ENCODE peak calls at places on chromosomes 16 and 17, in ten cellular contexts. J is CD8-positive, alpha-beta T cell; N is WTC11; M is neural crest cell; Y is AG04449; A is CD4-positive, alpha-beta T cell; E is transverse colon; F is right atrium auricular region; L is GM12878; G is HCT116. S is an unnamed sample.
A peak's percentile ranks its signal among the peaks of the same experiment; 100 is the strongest.

GRCh38 chr17:41835800-41836549 is at the start of gene NT5C3B:
- DNase-seq in J (peak; percentile 50), N (peak; percentile 60), M (peak; percentile 56), Y (no peak), A (peak; percentile 33), E (peak; percentile 66), F (no peak), L (no peak), G (peak; percentile 7), S (peak; percentile 77)

GRCh38 chr17:77456271-77456950 is 315.6 kb downstream of the SEC14L1 start:
- DNase-seq in J (no peak), N (no peak), M (no peak), Y (no peak), A (no peak), E (peak; percentile 45), F (no peak), L (no peak), G (no peak), S (no peak)

GRCh38 chr17:55330344-55330933 is 65.7 kb downstream of the HLF start:
- DNase-seq in J (no peak), N (no peak), M (no peak), Y (no peak), A (no peak), E (no peak), F (no peak), L (no peak), G (no peak), S (peak; percentile 6)

GRCh38 chr17:76585048-76585648 is 512 bp downstream of the ST6GALNAC2 start:
- DNase-seq in J (no peak), N (peak; percentile 35), M (no peak), Y (no peak), A (no peak), E (peak; percentile 43), F (no peak), L (no peak), G (no peak), S (peak; percentile 39)

GRCh38 chr16:8859913-8860881 is 8.6 kb downstream of the CARHSP1 start:
- DNase-seq in J (no peak), N (no peak), M (no peak), Y (no peak), A (no peak), E (peak; percentile 43), F (peak; percentile 84), L (no peak), G (no peak), S (peak; percentile 57)

GRCh38 chr16:68752602-68753001 is 15.5 kb downstream of the CDH1 start:
- DNase-seq in J (no peak), N (no peak), M (no peak), Y (no peak), A (no peak), E (peak; percentile 59), F (no peak), L (no peak), G (no peak), S (no peak)

GRCh38 chr16:50266337-50267091 is at the start of gene ADCY7:
- DNase-seq in J (peak; percentile 80), N (peak; percentile 45), M (no peak), Y (peak; percentile 42), A (peak; percentile 80), E (peak; percentile 85), F (peak; percentile 79), L (no peak), G (peak; percentile 26), S (peak; percentile 86)

GRCh38 chr17:50562266-50563094 is 2.0 kb downstream of the CACNA1G start:
- DNase-seq in J (no peak), N (peak; percentile 40), M (no peak), Y (no peak), A (no peak), E (no peak), F (no peak), L (no peak), G (no peak), S (no peak)

GRCh38 chr16:369275-369865 is 968 bp downstream of the MRPL28 start:
- DNase-seq in J (no peak), N (no peak), M (no peak), Y (no peak), A (no peak), E (no peak), F (no peak), L (no peak), G (no peak), S (no peak)

GRCh38 chr17:45648642-45649041 is 135.5 kb upstream of the CRHR1 start:
- DNase-seq in J (no peak), N (peak; percentile 80), M (no peak), Y (no peak), A (no peak), E (no peak), F (no peak), L (no peak), G (no peak), S (peak; percentile 21)

GRCh38 chr17:74842599-74843351 is 16.9 kb downstream of the GRIN2C start:
- DNase-seq in J (no peak), N (peak; percentile 75), M (peak; percentile 59), Y (no peak), A (no peak), E (peak; percentile 68), F (peak; percentile 65), L (no peak), G (peak; percentile 56), S (peak; percentile 77)

GRCh38 chr17:27915715-27916114 is 22.6 kb upstream of the LYRM9 start:
- DNase-seq in J (no peak), N (peak; percentile 50), M (no peak), Y (no peak), A (no peak), E (no peak), F (no peak), L (no peak), G (no peak), S (no peak)

GRCh38 chr16:69890114-69890890 is 60.8 kb upstream of the CLEC18A start:
- DNase-seq in J (no peak), N (peak; percentile 44), M (peak; percentile 46), Y (no peak), A (no peak), E (peak; percentile 68), F (peak; percentile 83), L (no peak), G (no peak), S (no peak)

GRCh38 chr17:64687376-64687775 is 25.3 kb upstream of the SMURF2 start:
- DNase-seq in J (no peak), N (no peak), M (no peak), Y (no peak), A (no peak), E (no peak), F (no peak), L (no peak), G (no peak), S (no peak)

GRCh38 chr16:54934536-54935410 is 4.1 kb downstream of the IRX5 start:
- DNase-seq in J (no peak), N (peak; percentile 76), M (peak; percentile 38), Y (no peak), A (no peak), E (no peak), F (no peak), L (no peak), G (no peak), S (no peak)
- TF ChIP-seq CTCF in J (no peak), N (no peak), M (peak; percentile 56), Y (peak; percentile 10), A (no peak), E (no peak), F (no peak), L (peak; percentile 8), G (no peak), S (no peak)

DNA sequence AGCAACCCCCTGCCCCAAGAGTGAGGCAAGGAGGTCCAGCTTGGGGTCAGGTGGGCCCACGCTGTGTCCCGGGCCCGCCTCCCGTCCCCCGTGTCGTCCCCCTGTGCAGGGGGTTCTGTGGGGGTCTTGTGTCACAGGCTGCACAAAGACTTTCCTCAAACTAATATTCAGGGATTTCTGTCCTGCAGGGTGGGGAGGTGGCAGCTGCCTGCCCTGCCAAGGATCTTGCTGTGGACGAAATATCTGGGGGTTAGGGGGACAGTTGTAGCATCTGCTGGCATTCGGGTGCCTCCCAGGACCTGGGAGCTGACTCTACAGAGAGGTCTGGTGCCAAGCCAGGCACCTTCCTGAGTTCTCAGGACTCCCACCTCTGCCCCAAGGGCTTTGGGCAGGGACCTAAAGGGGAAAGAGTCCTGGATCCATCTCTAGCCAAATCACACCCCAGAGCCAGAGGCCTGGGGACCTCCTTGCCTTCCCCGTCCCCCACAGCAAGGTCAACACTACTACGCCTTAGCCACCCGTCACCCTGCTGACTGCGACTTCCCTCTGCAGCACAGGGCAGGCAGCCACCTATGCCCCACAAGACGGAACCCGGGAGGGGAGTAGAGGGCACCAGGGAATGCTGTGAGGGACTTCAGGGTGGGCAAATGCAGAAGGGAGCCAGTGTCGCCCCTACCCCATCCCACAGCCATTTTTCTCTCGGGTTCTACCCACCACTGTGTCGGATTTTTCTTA is 59.3 kb downstream of the TMEM132E start:
- DNase-seq in J (no peak), N (no peak), M (no peak), Y (no peak), A (no peak), E (no peak), F (no peak), L (no peak), G (no peak), S (no peak)
- TF ChIP-seq CTCF in J (no peak), N (no peak), M (no peak), Y (no peak), A (no peak), E (no peak), F (peak; percentile 6), L (no peak), G (no peak), S (no peak)

GRCh38 chr16:59754854-59755253 is 1020.7 kb upstream of the GOT2 start:
- DNase-seq in J (no peak), N (no peak), M (no peak), Y (no peak), A (no peak), E (no peak), F (no peak), L (no peak), G (no peak), S (no peak)

DNA sequence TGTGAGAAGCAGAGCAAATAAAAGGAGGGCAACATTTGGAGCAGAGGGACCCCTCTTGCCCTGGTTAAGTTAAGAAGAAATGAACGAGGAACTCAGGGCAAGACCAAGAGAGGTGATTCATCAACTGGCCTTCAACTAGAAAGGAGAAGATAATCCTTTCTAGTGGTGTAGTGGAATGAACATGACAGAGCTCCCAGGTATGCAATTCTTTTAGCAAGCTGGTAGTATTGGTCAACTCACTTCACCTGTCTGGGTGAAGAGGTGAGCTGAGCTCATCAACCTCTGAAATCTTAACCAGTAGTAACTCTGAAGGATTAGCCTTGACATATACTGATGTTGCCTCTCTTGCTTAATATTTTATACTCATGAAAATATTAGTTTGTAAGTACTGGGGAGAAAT is 1024.7 kb upstream of the GOT2 start:
- DNase-seq in J (no peak), N (no peak), M (no peak), Y (no peak), A (no peak), E (no peak), F (no peak), L (no peak), G (no peak), S (no peak)
- TF ChIP-seq CTCF in J (no peak), N (no peak), M (no peak), Y (no peak), A (no peak), E (no peak), F (no peak), L (no peak), G (no peak), S (no peak)

GRCh38 chr17:68221786-68222185 is 26.1 kb upstream of the AMZ2 start:
- DNase-seq in J (no peak), N (no peak), M (no peak), Y (no peak), A (no peak), E (no peak), F (no peak), L (no peak), G (no peak), S (no peak)
- TF ChIP-seq CTCF in J (no peak), N (no peak), M (no peak), Y (no peak), A (no peak), E (no peak), F (no peak), L (no peak), G (no peak), S (no peak)

S was measured in Calu3.